ENCODE peak calls at places on chromosomes 5 and 9, in four cellular contexts. B is amygdala; Y is M059J; H is CD4-positive, alpha-beta T cell. M is an unnamed sample.

GRCh38 chr5:178589180-178590140 is 733 bp downstream of the COL23A1 start:
- DNase-seq in H (no peak), Y (no peak), B (no peak), M (no peak)

GRCh38 chr9:29213374-29214161 is 1640.3 kb upstream of the C9orf72 start:
- DNase-seq in H (no peak), B (no peak), Y (peak; percentile 17), M (no peak)

GRCh38 chr5:83473344-83474169 is 2.0 kb downstream of the VCAN start:
- DNase-seq in Y (peak; percentile 97), B (peak; percentile 39), H (peak; percentile 27), M (no peak)

GRCh38 chr5:68088302-68088701 is 127.3 kb upstream of the PIK3R1 start:
- DNase-seq in Y (peak; percentile 79), B (no peak), H (no peak), M (no peak)

GRCh38 chr5:173290477-173291131 is 37.6 kb downstream of the STC2 start:
- DNase-seq in H (no peak), B (no peak), Y (no peak), M (no peak)

GRCh38 chr5:57466544-57466943 is 16.1 kb downstream of the ACTBL2 start:
- DNase-seq in B (no peak), H (no peak), Y (peak; percentile 58), M (no peak)

GRCh38 chr9:126055386-126055785 is 271.2 kb upstream of the MVB12B start:
- DNase-seq in Y (peak; percentile 81), H (no peak), B (no peak), M (no peak)

GRCh38 chr5:98268162-98268860 is 505.2 kb upstream of the RGMB start:
- DNase-seq in Y (no peak), B (no peak), H (no peak), M (no peak)

GRCh38 chr9:123617286-123617685 is 261.3 kb downstream of the CRB2 start:
- DNase-seq in Y (no peak), B (no peak), H (no peak), M (no peak)

GRCh38 chr9:94847486-94847885 is 121.0 kb downstream of the AOPEP start:
- DNase-seq in Y (peak; percentile 90), B (no peak), H (no peak), M (no peak)

GRCh38 chr5:41843456-41844112 is 26.6 kb downstream of the OXCT1 start:
- DNase-seq in H (no peak), B (no peak), Y (peak; percentile 62), M (no peak)

GRCh38 chr5:170149206-170149515 is 43.5 kb downstream of the FOXI1 start:
- DNase-seq in B (no peak), H (no peak), Y (no peak), M (no peak)

GRCh38 chr5:68714810-68715209 is 379.0 kb upstream of the SLC30A5 start:
- DNase-seq in H (no peak), Y (no peak), B (no peak), M (no peak)

GRCh38 chr9:27117489-27118135 is 8.6 kb downstream of the TEK start:
- DNase-seq in H (no peak), B (no peak), Y (peak; percentile 37), M (no peak)

GRCh38 chr5:89723907-89724306 is 685.6 kb downstream of the CETN3 start:
- DNase-seq in H (no peak), B (no peak), Y (no peak), M (no peak)

GRCh38 chr5:158382473-158382872 is 523.5 kb upstream of the CLINT1 start:
- DNase-seq in Y (peak; percentile 95), B (no peak), H (no peak), M (no peak)

GRCh38 chr5:6158974-6159863 is 219.1 kb downstream of the MED10 start:
- DNase-seq in B (no peak), H (no peak), Y (peak; percentile 57), M (no peak)

GRCh38 chr5:140351609-140352334 is 5.4 kb upstream of the HBEGF start:
- DNase-seq in Y (peak; percentile 74), B (no peak), H (no peak), M (no peak)

GRCh38 chr5:13653709-13654108 is 290.8 kb downstream of the DNAH5 start:
- DNase-seq in H (no peak), Y (no peak), B (no peak), M (no peak)

GRCh38 chr5:14640765-14641164 is 23.8 kb upstream of the OTULIN start:
- DNase-seq in B (no peak), Y (no peak), H (no peak), M (no peak)

GRCh38 chr9:75866273-75866871 is 24.1 kb upstream of the PCSK5 start:
- DNase-seq in Y (peak; percentile 51), H (no peak), B (no peak), M (no peak)

GRCh38 chr9:137545123-137545522 is 5.1 kb downstream of the PNPLA7 start:
- DNase-seq in H (no peak), B (no peak), Y (no peak), M (no peak)

GRCh38 chr9:77435688-77436087 is 212.4 kb downstream of the GNA14 start:
- DNase-seq in H (no peak), Y (no peak), B (no peak), M (no peak)

GRCh38 chr9:132187006-132187760 is 25.3 kb downstream of the NTNG2 start:
- DNase-seq in H (no peak), Y (no peak), B (no peak), M (no peak)

GRCh38 chr5:159061186-159061796 is 38.4 kb downstream of the EBF1 start:
- DNase-seq in Y (peak; percentile 61), H (no peak), B (no peak), M (no peak)

GRCh38 chr9:129140397-129141065 is 29.3 kb downstream of the PTPA start:
- DNase-seq in H (peak; percentile 8), Y (peak; percentile 65), B (peak; percentile 39), M (no peak)

GRCh38 chr5:140821375-140822280 is at the start of gene PCDHA5:
- DNase-seq in Y (no peak), H (no peak), B (no peak), M (no peak)

GRCh38 chr5:10567181-10567591 is 3.3 kb downstream of the ANKRD33B start:
- DNase-seq in H (no peak), B (no peak), Y (peak; percentile 49), M (no peak)

GRCh38 chr5:82753374-82753773 is 323.8 kb downstream of the TMEM167A start:
- DNase-seq in Y (no peak), H (no peak), B (no peak), M (no peak)

GRCh38 chr5:6253281-6253680 is 125.1 kb downstream of the MED10 start:
- DNase-seq in H (no peak), Y (no peak), B (no peak), M (no peak)

GRCh38 chr5:58496488-58496887 is 5.3 kb downstream of the GAPT start:
- DNase-seq in H (no peak), B (no peak), Y (no peak), M (no peak)

GRCh38 chr9:34375901-34376595 is 650 bp downstream of the MYORG start:
- DNase-seq in Y (peak; percentile 71), B (no peak), H (peak; percentile 48), M (peak; percentile 29)

GRCh38 chr5:137481596-137481995 is 17.5 kb downstream of the SPOCK1 start:
- DNase-seq in B (no peak), Y (no peak), H (no peak), M (no peak)

GRCh38 chr5:153372433-153373167 is 117.9 kb upstream of the GRIA1 start:
- DNase-seq in Y (peak; percentile 2), H (no peak), B (no peak), M (no peak)

GRCh38 chr9:117624106-117624505 is 80.1 kb upstream of the TLR4 start:
- DNase-seq in Y (no peak), B (no peak), H (no peak), M (no peak)

GRCh38 chr9:135884328-135885035 is 22.9 kb downstream of the CAMSAP1 start:
- DNase-seq in B (no peak), H (no peak), Y (peak; percentile 54), M (no peak)